ENCODE peak calls at places on chromosome 18, in ten cellular contexts. P is PC-3; C is NT2/D1; R is NB4; F is CD8-positive, alpha-beta memory T cell; W is fibroblast of pulmonary artery; T is IMR-90; Y is tibial nerve; D is H7; Z is prostate gland. U is an unnamed sample.

GRCh38 chr18:63138469-63139340 is 180.9 kb downstream of the BCL2 start:
- DNase-seq in P (no peak), C (peak), R (no peak), F (no peak), W (no peak), T (no peak), Y (no peak), D (peak), Z (no peak), U (no peak)

GRCh38 chr18:60534539-60534938 is 162.0 kb upstream of the MC4R start:
- DNase-seq in P (peak), C (no peak), R (no peak), F (no peak), W (peak), T (peak), Y (no peak), D (no peak), Z (no peak), U (no peak)

GRCh38 chr18:52426462-52426861 is 86.5 kb downstream of the DCC start:
- DNase-seq in P (no peak), C (no peak), R (no peak), F (no peak), W (no peak), T (no peak), Y (no peak), D (no peak), Z (no peak), U (no peak)

GRCh38 chr18:63540131-63540530 is 2.0 kb upstream of the SERPINB12 start:
- DNase-seq in P (peak), C (no peak), R (no peak), F (no peak), W (peak), T (peak), Y (no peak), D (no peak), Z (no peak), U (no peak)

GRCh38 chr18:4636957-4637356 is 181.8 kb upstream of the DLGAP1 start:
- DNase-seq in P (peak), C (no peak), R (no peak), F (no peak), W (no peak), T (no peak), Y (no peak), D (no peak), Z (no peak), U (no peak)

GRCh38 chr18:63159590-63159989 is 160.0 kb downstream of the BCL2 start:
- DNase-seq in P (no peak), C (no peak), R (no peak), F (no peak), W (no peak), T (no peak), Y (no peak), D (no peak), Z (no peak), U (no peak)

GRCh38 chr18:4842287-4842686 is 354.8 kb downstream of the AKAIN1 start:
- DNase-seq in P (no peak), C (no peak), R (no peak), F (no peak), W (no peak), T (no peak), Y (no peak), D (no peak), Z (no peak), U (no peak)

GRCh38 chr18:37586641-37587225 is 21.1 kb upstream of the CELF4 start:
- DNase-seq in P (no peak), C (no peak), R (no peak), F (no peak), W (no peak), T (no peak), Y (no peak), D (no peak), Z (no peak), U (no peak)

GRCh38 chr18:61738488-61738887 is 154.3 kb downstream of the RNF152 start:
- DNase-seq in P (peak), C (no peak), R (peak), F (no peak), W (peak), T (peak), Y (peak), D (no peak), Z (no peak), U (no peak)

GRCh38 chr18:58223717-58224424 is 179.8 kb downstream of the NEDD4L start:
- DNase-seq in P (peak), C (no peak), R (no peak), F (no peak), W (peak), T (peak), Y (peak), D (no peak), Z (peak), U (no peak)

GRCh38 chr18:47163241-47163640 is 12.9 kb downstream of the IER3IP1 start:
- DNase-seq in P (no peak), C (no peak), R (no peak), F (no peak), W (peak), T (peak), Y (no peak), D (no peak), Z (no peak), U (no peak)

GRCh38 chr18:26874283-26874682 is 8.8 kb upstream of the AQP4 start:
- DNase-seq in P (no peak), C (no peak), R (no peak), F (no peak), W (no peak), T (no peak), Y (no peak), D (no peak), Z (no peak), U (no peak)

GRCh38 chr18:66560092-66560491 is 43.8 kb downstream of the CDH19 start:
- DNase-seq in P (peak), C (peak), R (peak), F (no peak), W (peak), T (no peak), Y (peak), D (no peak), Z (peak), U (no peak)

GRCh38 chr18:13303761-13304364 is 85.3 kb downstream of the LDLRAD4 start:
- DNase-seq in P (no peak), C (no peak), R (no peak), F (no peak), W (no peak), T (no peak), Y (no peak), D (no peak), Z (no peak), U (no peak)
- H3K4me3 ChIP-seq in P (no peak), C (no peak), R (no peak), F (no peak), W (no peak), T (no peak), Y (no peak), D (no peak), Z (no peak), U (no peak)

GRCh38 chr18:2641638-2642037 is 13.9 kb upstream of the SMCHD1 start:
- DNase-seq in P (no peak), C (no peak), R (peak), F (no peak), W (peak), T (peak), Y (no peak), D (no peak), Z (no peak), U (no peak)
- H3K4me3 ChIP-seq in P (no peak), C (no peak), R (no peak), F (peak), W (no peak), T (no peak), Y (peak), D (no peak), Z (no peak), U (peak)

DNA sequence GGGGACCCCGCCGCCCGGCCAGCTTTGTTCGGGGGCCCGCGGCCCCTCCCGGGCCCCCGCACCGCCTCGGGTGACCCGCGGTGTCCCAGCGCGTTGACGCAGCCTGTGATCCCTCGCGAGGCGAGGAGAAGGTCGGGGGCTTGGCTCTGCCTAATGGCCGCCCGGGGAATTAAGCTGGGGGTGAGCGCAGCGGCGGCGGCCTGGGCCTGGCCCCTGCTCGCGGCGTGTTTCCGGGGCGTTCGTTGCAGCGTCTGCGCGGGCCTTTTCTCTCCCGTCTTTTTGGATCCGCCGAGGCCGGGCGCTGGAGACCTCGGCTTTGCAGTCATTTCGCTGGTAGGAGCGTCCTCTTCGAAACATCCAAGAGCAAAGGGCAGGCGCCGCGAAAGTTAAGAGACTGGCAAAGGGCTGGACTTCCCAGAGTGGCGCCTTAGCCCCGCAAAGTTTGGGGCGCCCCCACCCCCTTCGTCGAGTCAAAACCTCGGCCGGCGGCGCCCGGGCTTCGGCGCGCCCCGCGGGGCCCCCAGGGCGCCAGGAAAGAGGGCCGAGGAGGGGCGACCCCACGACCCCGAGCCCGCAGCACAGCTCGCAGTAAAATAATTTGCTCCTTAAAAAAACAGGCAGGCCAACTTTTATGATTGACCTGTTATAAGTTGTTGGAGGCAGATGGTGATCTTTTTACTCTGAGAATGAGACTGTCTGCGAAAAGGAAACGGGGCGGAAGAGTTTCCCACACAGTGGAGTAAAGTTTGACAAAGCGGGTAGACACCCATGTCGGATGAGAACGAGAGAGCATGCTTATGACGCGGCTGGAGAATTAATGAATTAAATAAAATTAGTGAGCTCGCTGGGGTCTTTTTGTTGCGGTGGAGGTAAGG is 1.4 kb downstream of the SALL3 start:
- DNase-seq in P (no peak), C (no peak), R (no peak), F (no peak), W (no peak), T (no peak), Y (no peak), D (peak), Z (no peak), U (no peak)
- H3K4me3 ChIP-seq in P (no peak), C (peak), R (no peak), F (no peak), W (peak), T (no peak), Y (no peak), D (peak), Z (peak), U (peak)

GRCh38 chr18:70287731-70288130 is 1.1 kb upstream of the SOCS6 start:
- DNase-seq in P (no peak), C (no peak), R (no peak), F (no peak), W (no peak), T (no peak), Y (no peak), D (no peak), Z (no peak), U (no peak)
- H3K4me3 ChIP-seq in P (peak), C (no peak), R (no peak), F (no peak), W (no peak), T (no peak), Y (peak), D (no peak), Z (no peak), U (peak)

GRCh38 chr18:24270358-24270936 is 127.2 kb downstream of the OSBPL1A start:
- DNase-seq in P (peak), C (no peak), R (no peak), F (no peak), W (no peak), T (peak), Y (no peak), D (peak), Z (no peak), U (no peak)
- H3K4me3 ChIP-seq in P (peak), C (peak), R (no peak), F (no peak), W (peak), T (peak), Y (peak), D (peak), Z (peak), U (peak)

DNA sequence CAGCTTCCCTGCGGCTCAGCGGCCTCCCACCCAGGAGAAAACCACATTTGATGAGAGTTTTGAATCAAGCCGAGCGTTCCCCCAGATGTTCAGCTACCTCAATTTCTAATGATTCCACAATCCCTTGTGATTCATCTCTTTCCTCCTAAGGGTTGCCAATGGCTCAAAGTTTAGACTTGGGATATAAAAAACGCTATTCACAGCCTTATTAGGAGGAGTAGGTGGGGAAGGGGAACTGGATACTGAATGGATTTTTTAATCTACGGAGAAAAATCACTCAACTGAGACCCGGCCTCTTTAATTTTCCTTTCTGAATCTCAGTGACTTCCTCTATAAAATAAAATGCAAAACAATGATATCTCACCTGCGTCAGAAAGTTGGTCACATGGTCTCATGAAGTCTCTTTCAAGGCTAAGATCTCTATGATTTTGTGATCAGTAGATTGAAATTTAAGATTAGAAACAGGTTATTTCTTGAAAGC is 192.6 kb upstream of the TCF4 start:
- DNase-seq in P (no peak), C (no peak), R (no peak), F (no peak), W (peak), T (peak), Y (no peak), D (no peak), Z (no peak), U (no peak)
- H3K4me3 ChIP-seq in P (peak), C (peak), R (no peak), F (no peak), W (peak), T (peak), Y (peak), D (peak), Z (peak), U (peak)

GRCh38 chr18:77086656-77087390 is 45.8 kb downstream of the MBP start:
- DNase-seq in P (no peak), C (no peak), R (peak), F (no peak), W (no peak), T (no peak), Y (no peak), D (peak), Z (no peak), U (no peak)
- H3K4me3 ChIP-seq in P (no peak), C (peak), R (peak), F (no peak), W (peak), T (no peak), Y (peak), D (peak), Z (peak), U (peak)

DNA sequence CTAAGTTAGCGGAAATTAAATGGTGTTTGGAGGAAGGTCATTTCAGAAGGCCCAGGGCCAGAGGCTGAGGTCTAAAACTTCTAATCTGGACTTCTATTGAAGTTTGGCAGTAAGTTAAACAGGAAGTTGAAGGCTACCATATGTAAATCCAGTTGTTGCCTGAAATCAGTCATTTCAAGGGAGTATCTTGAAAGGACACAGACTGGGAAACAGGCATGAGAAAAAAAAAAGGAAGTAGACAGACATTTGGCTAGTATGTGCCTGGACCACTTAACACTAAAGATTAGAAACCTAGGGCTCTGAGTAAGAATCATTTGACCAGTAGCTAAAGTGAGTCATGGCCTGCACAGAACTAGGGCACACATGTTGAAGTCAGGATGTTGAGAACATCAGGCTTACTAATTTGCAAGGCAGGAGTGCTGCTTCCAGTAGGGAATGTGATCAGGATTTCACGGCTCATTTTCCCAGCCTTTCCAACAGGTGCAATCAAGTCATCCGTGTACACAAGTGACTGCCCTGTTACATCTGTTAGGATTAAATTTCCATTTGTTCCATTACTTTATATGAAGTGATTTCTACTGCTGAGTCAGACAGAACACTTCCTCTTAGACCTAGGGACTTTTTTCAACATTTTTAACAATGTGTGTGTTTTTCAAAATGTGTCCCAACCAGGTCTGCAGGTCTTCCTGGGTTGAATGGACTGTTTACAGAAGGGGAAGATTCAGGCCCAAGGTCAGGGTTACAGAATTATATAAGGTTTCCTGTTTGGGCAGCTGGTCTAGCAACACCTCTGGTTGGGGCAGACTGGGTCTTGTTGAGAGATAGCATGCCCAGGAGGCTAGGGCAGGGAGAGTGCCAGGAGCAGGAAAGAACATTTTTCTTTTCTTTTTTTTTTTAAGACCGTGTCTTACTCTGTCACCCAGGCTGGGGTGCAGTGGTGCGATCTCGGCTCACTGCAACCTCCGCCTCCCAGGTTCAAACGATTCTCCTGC is 145.6 kb downstream of the TGIF1 start:
- DNase-seq in P (peak), C (no peak), R (peak), F (no peak), W (peak), T (peak), Y (peak), D (no peak), Z (peak), U (no peak)
- H3K4me3 ChIP-seq in P (peak), C (peak), R (no peak), F (peak), W (peak), T (peak), Y (peak), D (no peak), Z (peak), U (peak)

DNA sequence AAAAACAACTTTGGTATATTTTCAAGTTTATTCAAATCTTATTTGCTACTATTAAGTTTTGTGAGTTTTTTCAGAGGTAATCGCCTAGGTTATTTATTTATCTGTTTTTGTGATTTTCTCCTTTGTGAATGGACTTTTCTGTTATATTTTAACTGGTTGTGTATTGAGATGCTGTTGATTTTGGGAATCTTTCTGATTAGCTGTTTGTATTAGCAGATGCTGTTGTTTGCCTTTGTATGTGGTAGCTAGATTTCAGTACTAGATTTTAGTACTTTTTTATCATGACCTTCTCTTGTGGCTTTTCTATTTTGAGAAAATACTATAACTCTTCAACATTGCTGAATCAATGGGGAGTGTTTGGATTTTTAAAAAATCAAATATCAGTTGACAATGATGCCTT is 42.4 kb downstream of the TSHZ1 start:
- DNase-seq in P (no peak), C (no peak), R (no peak), F (no peak), W (no peak), T (no peak), Y (no peak), D (no peak), Z (no peak), U (no peak)
- H3K4me3 ChIP-seq in P (no peak), C (no peak), R (no peak), F (no peak), W (no peak), T (no peak), Y (no peak), D (no peak), Z (no peak), U (peak)

DNA sequence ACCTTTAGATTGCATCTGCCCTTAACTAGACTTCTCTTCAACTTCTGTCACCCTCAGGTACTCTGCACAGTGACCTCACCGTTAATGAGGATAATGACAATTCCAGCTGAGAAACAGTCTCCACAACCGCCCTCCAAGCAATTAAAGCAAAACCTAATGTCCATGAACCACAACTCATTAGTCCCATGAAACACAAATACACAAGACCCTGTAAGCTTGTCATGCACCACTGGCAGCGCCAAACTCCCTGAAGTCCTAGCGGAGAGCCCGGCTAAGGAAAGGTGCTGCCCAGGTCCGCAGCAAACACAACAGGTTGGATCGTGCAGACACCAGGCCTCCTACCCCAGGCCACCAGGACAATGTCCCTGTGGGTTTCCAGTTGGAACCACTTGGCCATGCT is 7.4 kb downstream of the SMAD7 start:
- DNase-seq in P (no peak), C (no peak), R (no peak), F (no peak), W (no peak), T (no peak), Y (no peak), D (peak), Z (no peak), U (no peak)
- H3K4me3 ChIP-seq in P (no peak), C (peak), R (no peak), F (no peak), W (peak), T (no peak), Y (no peak), D (no peak), Z (no peak), U (peak)

U was measured in left ventricle myocardium inferior.